ENCODE peak calls at places on chromosomes 5 and 9, in four cellular contexts. One of them, this sample, is unnamed.
A peak's percentile ranks its signal among the peaks of the same experiment; 100 is the strongest.

GRCh38 chr9:104527109-104527508 is at the start of gene OR13C4:
- DNase-seq in keratinocyte: no peak
- DNase-seq in brain microvascular endothelial cell: no peak
- DNase-seq in adrenal gland: no peak
- DNase-seq in this sample: no peak

GRCh38 chr9:104972242-104972866 is 44.4 kb upstream of the ABCA1 start:
- DNase-seq in keratinocyte: no peak
- DNase-seq in brain microvascular endothelial cell: no peak
- DNase-seq in adrenal gland: no peak
- DNase-seq in this sample: no peak

GRCh38 chr5:167389537-167389936 is 901.9 kb upstream of the WWC1 start:
- DNase-seq in keratinocyte: no peak
- DNase-seq in brain microvascular endothelial cell: no peak
- DNase-seq in adrenal gland: no peak
- DNase-seq in this sample: no peak

GRCh38 chr9:69121155-69122085 is 52.7 kb upstream of the TJP2 start:
- DNase-seq in keratinocyte: no peak
- DNase-seq in brain microvascular endothelial cell: peak; percentile 7
- DNase-seq in adrenal gland: peak; percentile 38
- DNase-seq in this sample: peak; percentile 60

GRCh38 chr5:146647656-146648199 is 131.7 kb upstream of the GPR151 start:
- DNase-seq in keratinocyte: no peak
- DNase-seq in brain microvascular endothelial cell: no peak
- DNase-seq in adrenal gland: no peak
- DNase-seq in this sample: no peak

GRCh38 chr5:79200573-79201183 is 35.3 kb upstream of the JMY start:
- DNase-seq in keratinocyte: no peak
- DNase-seq in brain microvascular endothelial cell: peak; percentile 6
- DNase-seq in adrenal gland: no peak
- DNase-seq in this sample: no peak

GRCh38 chr5:115179959-115180709 is 10.4 kb upstream of the TRIM36 start:
- DNase-seq in keratinocyte: no peak
- DNase-seq in brain microvascular endothelial cell: peak; percentile 16
- DNase-seq in adrenal gland: no peak
- DNase-seq in this sample: no peak

GRCh38 chr9:134178781-134179551 is 14.6 kb upstream of the RNU6ATAC start:
- DNase-seq in keratinocyte: no peak
- DNase-seq in brain microvascular endothelial cell: no peak
- DNase-seq in adrenal gland: peak; percentile 69
- DNase-seq in this sample: no peak

GRCh38 chr9:100064872-100065581 is 33.8 kb downstream of the ERP44 start:
- DNase-seq in keratinocyte: peak; percentile 40
- DNase-seq in brain microvascular endothelial cell: peak; percentile 79
- DNase-seq in adrenal gland: no peak
- DNase-seq in this sample: no peak

This sample was measured in mucosa of gallbladder.